ENCODE peak calls at places on chromosomes 7 and 10, in eight cellular contexts. V is neural crest cell, Z is hepatocyte, F is AG04450, P is WTC11, T is PC-9, M is neural progenitor cell, B is activated B cell treated with CpG ODN at 0.5 μM for 24 hours. S is an unnamed sample.

GRCh38 chr10:122258136-122259074 is 12.7 kb upstream of the BTBD16 start:
- DNase-seq in T (no peak), M (no peak), F (peak), B (no peak), P (no peak), V (no peak), Z (peak), S (no peak)

GRCh38 chr7:151599401-151600227 is 79.9 kb upstream of the RHEB start:
- DNase-seq in F (peak), M (no peak), B (no peak), P (no peak), Z (peak), T (peak), V (no peak), S (no peak)

GRCh38 chr7:50851451-50851850 is 68.8 kb upstream of the GRB10 start:
- DNase-seq in F (no peak), T (no peak), V (no peak), Z (no peak), P (no peak), M (no peak), B (no peak), S (no peak)

GRCh38 chr7:140899883-140900282 is 24.8 kb downstream of the BRAF start:
- DNase-seq in M (peak), Z (no peak), T (no peak), B (no peak), V (no peak), F (no peak), P (no peak), S (no peak)

GRCh38 chr7:137402535-137403258 is 59.2 kb upstream of the PTN start:
- DNase-seq in V (no peak), Z (no peak), B (no peak), P (peak), F (no peak), T (no peak), M (peak), S (no peak)

GRCh38 chr7:132457658-132458057 is 118.6 kb downstream of the PLXNA4 start:
- DNase-seq in M (no peak), Z (no peak), F (no peak), T (no peak), P (no peak), V (no peak), B (no peak), S (no peak)

GRCh38 chr10:71868192-71868697 is 17.2 kb upstream of the PSAP start:
- DNase-seq in V (no peak), F (no peak), Z (peak), M (no peak), B (no peak), P (no peak), T (peak), S (peak)

GRCh38 chr7:4181446-4181845 is 500.6 kb upstream of the FOXK1 start:
- DNase-seq in M (no peak), Z (no peak), F (no peak), T (no peak), V (no peak), P (no peak), B (no peak), S (no peak)

GRCh38 chr7:153193144-153193595 is 433.6 kb downstream of the ACTR3B start:
- DNase-seq in P (peak), V (peak), F (no peak), Z (peak), T (no peak), M (peak), B (no peak), S (no peak)

GRCh38 chr7:33774762-33775523 is 130.4 kb upstream of the BMPER start:
- DNase-seq in F (peak), V (no peak), M (no peak), P (no peak), B (no peak), Z (peak), T (no peak), S (no peak)

GRCh38 chr10:484925-485661 is 204.4 kb downstream of the DIP2C start:
- DNase-seq in V (no peak), F (no peak), Z (no peak), P (no peak), M (no peak), T (no peak), B (no peak), S (no peak)

GRCh38 chr10:124511205-124512039 is 49.8 kb downstream of the LHPP start:
- DNase-seq in T (no peak), F (no peak), Z (no peak), V (no peak), B (no peak), P (no peak), M (peak), S (peak)

GRCh38 chr10:113348694-113349093 is 204.2 kb upstream of the HABP2 start:
- DNase-seq in Z (no peak), B (no peak), T (no peak), P (no peak), M (no peak), F (no peak), V (no peak), S (no peak)

GRCh38 chr7:135466442-135467206 is 43.3 kb downstream of the CNOT4 start:
- DNase-seq in F (no peak), Z (no peak), T (no peak), B (no peak), P (no peak), V (no peak), M (no peak), S (no peak)

GRCh38 chr10:126842836-126843235 is 62.4 kb upstream of the DOCK1 start:
- DNase-seq in B (no peak), P (peak), V (peak), F (no peak), T (no peak), Z (no peak), M (no peak), S (no peak)

GRCh38 chr7:115831371-115831770 is 199.2 kb downstream of the TFEC start:
- DNase-seq in M (no peak), Z (no peak), V (no peak), B (no peak), F (no peak), P (no peak), T (no peak), S (no peak)

GRCh38 chr7:112495820-112496462 is 15.2 kb downstream of the LSMEM1 start:
- DNase-seq in F (no peak), Z (peak), V (no peak), M (peak), T (peak), P (peak), B (no peak), S (no peak)

GRCh38 chr7:57403601-57404342 is 46.2 kb upstream of the ZNF716 start:
- DNase-seq in V (no peak), T (no peak), M (no peak), B (no peak), Z (no peak), F (no peak), P (no peak), S (no peak)

GRCh38 chr7:116142850-116143249 is 67.5 kb upstream of the TES start:
- DNase-seq in T (no peak), B (no peak), Z (no peak), F (no peak), P (no peak), V (no peak), M (no peak), S (no peak)

GRCh38 chr7:105163718-105164117 is 149.7 kb downstream of the KMT2E start:
- DNase-seq in Z (no peak), F (no peak), V (no peak), B (no peak), T (no peak), M (no peak), P (no peak), S (no peak)

GRCh38 chr10:49277973-49278372 is 21.0 kb upstream of the C10orf71 start:
- DNase-seq in Z (no peak), V (no peak), P (no peak), B (no peak), F (no peak), M (no peak), T (no peak), S (no peak)

GRCh38 chr10:49352323-49352722 is 43.6 kb downstream of the DRGX start:
- DNase-seq in M (no peak), V (no peak), P (no peak), T (no peak), F (no peak), Z (no peak), B (no peak), S (no peak)

GRCh38 chr10:32084484-32084883 is 28.3 kb upstream of the KIF5B start:
- DNase-seq in F (no peak), P (no peak), B (no peak), T (no peak), V (no peak), Z (no peak), M (no peak), S (no peak)
- TF ChIP-seq CTCF in F (no peak), P (no peak), B (no peak), T (no peak), V (no peak), Z (no peak), M (no peak), S (no peak)

GRCh38 chr7:127651556-127652332 is at the start of gene SND1:
- DNase-seq in T (peak), F (peak), V (peak), Z (peak), P (peak), B (peak), M (peak), S (peak)
- TF ChIP-seq CTCF in T (no peak), F (no peak), V (no peak), Z (no peak), P (no peak), B (no peak), M (no peak), S (no peak)

GRCh38 chr10:130336612-130337304 is 200.6 kb downstream of the GLRX3 start:
- DNase-seq in M (peak), P (no peak), F (no peak), Z (no peak), V (no peak), T (no peak), B (no peak), S (no peak)
- TF ChIP-seq CTCF in M (peak), P (no peak), F (no peak), Z (peak), V (peak), T (no peak), B (no peak), S (no peak)

GRCh38 chr7:100126239-100126930 is 382 bp upstream of the MBLAC1 start:
- DNase-seq in P (no peak), Z (no peak), B (no peak), F (no peak), M (no peak), T (no peak), V (no peak), S (peak)
- TF ChIP-seq CTCF in P (no peak), Z (no peak), B (no peak), F (peak), M (no peak), T (no peak), V (peak), S (no peak)